ENCODE peak calls at places on chromosomes 11 and 22, in seven cellular contexts. E, P, L, N, Z, K and O are unnamed samples. For H3K36me3, the result is how much of the 10 kb centered on the place peaks cover.

GRCh38 chr11:1292018-1292643 is 17.3 kb downstream of the TOLLIP start:
- DNase-seq in E (no peak), P (no peak), L (no peak), N (no peak), Z (peak), K (no peak), O (no peak)

GRCh38 chr22:44543781-44544181 is 45.7 kb upstream of the RTL6 start:
- DNase-seq in E (no peak), P (no peak), L (no peak), N (no peak), Z (no peak), K (peak), O (no peak)

GRCh38 chr11:124865902-124866851 is 945 bp downstream of the ROBO3 start:
- DNase-seq in E (no peak), P (no peak), L (no peak), N (no peak), Z (peak), K (no peak), O (peak)

GRCh38 chr11:78074756-78075155 is 4.9 kb downstream of the NDUFC2 start:
- DNase-seq in E (no peak), P (no peak), L (no peak), N (no peak), Z (no peak), K (no peak), O (no peak)

GRCh38 chr11:82711648-82712047 is 22.0 kb downstream of the FAM181B start:
- DNase-seq in E (no peak), P (no peak), L (no peak), N (no peak), Z (no peak), K (no peak), O (no peak)

GRCh38 chr22:43529461-43529860 is 117.6 kb downstream of the MPPED1 start:
- DNase-seq in E (no peak), P (no peak), L (no peak), N (no peak), Z (peak), K (no peak), O (no peak)

GRCh38 chr11:88050247-88050646 is 125.0 kb downstream of the RAB38 start:
- DNase-seq in E (no peak), P (no peak), L (no peak), N (no peak), Z (no peak), K (no peak), O (no peak)

GRCh38 chr22:21713428-21714058 is 22.1 kb downstream of the YPEL1 start:
- DNase-seq in E (no peak), P (no peak), L (no peak), N (no peak), Z (no peak), K (no peak), O (no peak)

GRCh38 chr11:121134758-121135312 is 33.8 kb downstream of the TECTA start:
- DNase-seq in E (no peak), P (no peak), L (no peak), N (no peak), Z (no peak), K (no peak), O (no peak)

GRCh38 chr22:23163665-23164064 is 16.6 kb upstream of the BCR start:
- DNase-seq in E (no peak), P (no peak), L (no peak), N (peak), Z (no peak), K (no peak), O (no peak)

GRCh38 chr11:14119357-14119756 is 156.8 kb downstream of the SPON1 start:
- DNase-seq in E (peak), P (no peak), L (no peak), N (no peak), Z (no peak), K (no peak), O (no peak)

GRCh38 chr22:43999378-43999777 is 24.7 kb upstream of the PARVB start:
- DNase-seq in E (no peak), P (no peak), L (no peak), N (no peak), Z (no peak), K (no peak), O (no peak)

GRCh38 chr11:11731311-11732083 is 109.7 kb upstream of the GALNT18 start:
- DNase-seq in E (no peak), P (no peak), L (no peak), N (no peak), Z (no peak), K (no peak), O (no peak)

GRCh38 chr11:128497057-128497957 is 90.1 kb downstream of the ETS1 start:
- DNase-seq in E (no peak), P (no peak), L (peak), N (peak), Z (no peak), K (no peak), O (no peak)

GRCh38 chr11:61567286-61568061 is 13.4 kb downstream of the SYT7 start:
- DNase-seq in E (peak), P (peak), L (no peak), N (peak), Z (peak), K (no peak), O (peak)

GRCh38 chr22:25847451-25847850 is 105.5 kb downstream of the MYO18B start:
- DNase-seq in E (no peak), P (no peak), L (no peak), N (no peak), Z (no peak), K (no peak), O (no peak)

GRCh38 chr11:32072872-32073661 is 17.8 kb upstream of the RCN1 start:
- DNase-seq in E (no peak), P (peak), L (no peak), N (no peak), Z (no peak), K (no peak), O (no peak)

GRCh38 chr11:87185228-87185627 is 147.5 kb downstream of the TMEM135 start:
- DNase-seq in E (no peak), P (no peak), L (no peak), N (no peak), Z (no peak), K (no peak), O (no peak)

GRCh38 chr11:64729851-64730382 is 6.9 kb upstream of the NRXN2 start:
- DNase-seq in E (no peak), P (no peak), L (no peak), N (peak), Z (peak), K (no peak), O (peak)
- H3K36me3 ChIP-seq in E (half or more), P (under half), L (under half), N (under half), Z (under half), K (under half), O (under half)

DNA sequence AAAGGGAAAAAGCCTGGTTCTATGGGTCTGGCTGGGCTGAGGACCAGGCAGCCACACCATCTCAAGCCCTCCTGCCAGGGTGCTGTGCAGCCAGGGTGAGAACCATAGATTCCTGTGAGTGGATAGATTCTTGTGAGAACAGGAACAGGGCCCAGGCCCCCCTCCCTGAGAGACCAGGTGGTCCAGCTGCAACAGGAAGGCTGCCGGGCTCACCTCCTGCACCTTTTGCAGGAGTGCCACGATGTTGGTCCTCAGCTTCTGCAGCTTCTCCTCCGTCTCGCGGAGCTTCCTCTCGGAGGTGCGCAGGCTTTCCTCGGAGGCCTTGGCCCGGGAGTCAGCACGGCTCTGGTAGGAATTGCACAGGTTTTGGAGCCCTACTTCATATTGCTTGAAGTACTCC is 40.8 kb downstream of the MORC2 start:
- DNase-seq in E (no peak), P (no peak), L (no peak), N (no peak), Z (no peak), K (peak), O (no peak)
- H3K36me3 ChIP-seq in E (half or more), P (half or more), L (half or more), N (under half), Z (under half), K (half or more), O (under half)

GRCh38 chr11:116857936-116858335 is 20.5 kb upstream of the APOA1 start:
- DNase-seq in E (no peak), P (no peak), L (no peak), N (no peak), Z (peak), K (no peak), O (no peak)
- H3K36me3 ChIP-seq in E (half or more), P (half or more), L (under half), N (under half), Z (under half), K (half or more), O (under half)

GRCh38 chr22:24819941-24820461 is 14.0 kb downstream of the SGSM1 start:
- DNase-seq in E (no peak), P (no peak), L (no peak), N (peak), Z (peak), K (peak), O (peak)
- H3K36me3 ChIP-seq in E (under half), P (under half), L (under half), N (under half), Z (under half), K (under half), O (under half)

GRCh38 chr22:30010789-30011405 is 69.4 kb upstream of the HORMAD2 start:
- DNase-seq in E (no peak), P (no peak), L (no peak), N (no peak), Z (no peak), K (no peak), O (no peak)
- H3K36me3 ChIP-seq in E (under half), P (half or more), L (half or more), N (under half), Z (under half), K (half or more), O (under half)